ENCODE peak calls at places on chromosomes 13 and 19, in seven cellular contexts. I, X, D, T, B, V and P are unnamed samples.

GRCh38 chr19:18644144-18645034 is 7.6 kb downstream of the KLHL26 start:
- DNase-seq in I (peak), X (peak), D (no peak), T (peak), B (no peak), V (no peak), P (no peak)

GRCh38 chr19:2603320-2603719 is 99.2 kb downstream of the GNG7 start:
- DNase-seq in I (peak), X (no peak), D (no peak), T (peak), B (no peak), V (no peak), P (peak)

GRCh38 chr13:26897706-26898550 is 137.3 kb upstream of the GPR12 start:
- DNase-seq in I (no peak), X (no peak), D (no peak), T (no peak), B (no peak), V (no peak), P (no peak)

GRCh38 chr19:29320076-29320475 is 107.1 kb upstream of the UQCRFS1 start:
- DNase-seq in I (no peak), X (no peak), D (no peak), T (no peak), B (no peak), V (no peak), P (no peak)

GRCh38 chr13:109408596-109409382 is 377.6 kb downstream of the IRS2 start:
- DNase-seq in I (no peak), X (no peak), D (no peak), T (no peak), B (no peak), V (no peak), P (no peak)

GRCh38 chr19:29260477-29261317 is 47.7 kb upstream of the UQCRFS1 start:
- DNase-seq in I (no peak), X (peak), D (no peak), T (no peak), B (peak), V (no peak), P (peak)

GRCh38 chr13:36212789-36213188 is 1.6 kb downstream of the SOHLH2 start:
- DNase-seq in I (no peak), X (no peak), D (no peak), T (no peak), B (no peak), V (no peak), P (no peak)

GRCh38 chr13:42064259-42064658 is 15.8 kb downstream of the DGKH start:
- DNase-seq in I (no peak), X (no peak), D (no peak), T (no peak), B (no peak), V (no peak), P (peak)

GRCh38 chr19:57302727-57303401 is 17.4 kb upstream of the ZNF543 start:
- DNase-seq in I (no peak), X (no peak), D (no peak), T (no peak), B (no peak), V (no peak), P (no peak)

GRCh38 chr19:55196803-55197202 is 12.5 kb downstream of the PTPRH start:
- DNase-seq in I (no peak), X (peak), D (no peak), T (no peak), B (no peak), V (no peak), P (no peak)

GRCh38 chr13:77537302-77537919 is 1.9 kb downstream of the SCEL start:
- DNase-seq in I (no peak), X (no peak), D (no peak), T (no peak), B (no peak), V (no peak), P (no peak)

GRCh38 chr13:109331898-109332297 is 454.5 kb downstream of the IRS2 start:
- DNase-seq in I (no peak), X (peak), D (no peak), T (no peak), B (no peak), V (no peak), P (no peak)